ENCODE peak calls at places on chromosomes 11 and 22, in eight cellular contexts. J is heart left ventricle, F is AG09309, U is prostate gland, V is fibroblast of the aortic adventitia, E is A549, G is AG10803, P is fibroblast of pulmonary artery. S is an unnamed sample.

GRCh38 chr11:123122341-123122740 is 60.4 kb upstream of the HSPA8 start:
- DNase-seq in J (no peak), P (peak; percentile 90), V (peak; percentile 79), E (no peak), U (no peak), F (no peak), G (peak; percentile 72), S (peak; percentile 34)

GRCh38 chr11:86592659-86593451 is 79.6 kb downstream of the ME3 start:
- DNase-seq in J (no peak), G (peak; percentile 52), U (no peak), F (no peak), E (peak; percentile 82), V (peak; percentile 78), P (peak; percentile 91), S (peak; percentile 97)

GRCh38 chr22:43964314-43964857 is 9.1 kb downstream of the SAMM50 start:
- DNase-seq in E (no peak), J (no peak), V (no peak), G (no peak), P (no peak), U (no peak), F (no peak), S (no peak)

GRCh38 chr22:37014415-37014806 is 4.8 kb downstream of the TST start:
- DNase-seq in V (no peak), E (no peak), U (no peak), J (no peak), P (no peak), F (no peak), G (no peak), S (no peak)

GRCh38 chr11:36308577-36308976 is 12.5 kb downstream of the PRR5L start:
- DNase-seq in U (no peak), E (no peak), J (no peak), P (no peak), V (no peak), F (no peak), G (no peak), S (no peak)

GRCh38 chr11:121412000-121412587 is 40.0 kb upstream of the SORL1 start:
- DNase-seq in G (no peak), V (no peak), F (no peak), E (no peak), U (no peak), P (no peak), J (no peak), S (no peak)

GRCh38 chr11:20162340-20162739 is 2.1 kb upstream of the DBX1 start:
- DNase-seq in G (no peak), E (no peak), U (no peak), J (no peak), P (no peak), F (no peak), V (no peak), S (no peak)

GRCh38 chr11:44934110-44934509 is 16.6 kb downstream of the TP53I11 start:
- DNase-seq in F (no peak), J (no peak), G (no peak), E (no peak), V (no peak), U (no peak), P (no peak), S (no peak)

GRCh38 chr22:32917577-32918375 is 116.3 kb downstream of the TIMP3 start:
- DNase-seq in F (no peak), U (no peak), P (peak; percentile 38), E (no peak), G (no peak), J (no peak), V (no peak), S (no peak)

GRCh38 chr11:38046571-38047135 is 1448.6 kb upstream of the RAG2 start:
- DNase-seq in U (no peak), G (no peak), P (no peak), J (no peak), V (no peak), E (no peak), F (no peak), S (no peak)

GRCh38 chr22:49232319-49233067 is 595.2 kb downstream of the BRD1 start:
- DNase-seq in E (no peak), V (no peak), U (no peak), F (no peak), P (no peak), G (no peak), J (no peak), S (no peak)

GRCh38 chr22:46684706-46685105 is 53.3 kb downstream of the CERK start:
- DNase-seq in J (no peak), U (no peak), P (no peak), V (no peak), G (no peak), F (no peak), E (no peak), S (no peak)

DNA sequence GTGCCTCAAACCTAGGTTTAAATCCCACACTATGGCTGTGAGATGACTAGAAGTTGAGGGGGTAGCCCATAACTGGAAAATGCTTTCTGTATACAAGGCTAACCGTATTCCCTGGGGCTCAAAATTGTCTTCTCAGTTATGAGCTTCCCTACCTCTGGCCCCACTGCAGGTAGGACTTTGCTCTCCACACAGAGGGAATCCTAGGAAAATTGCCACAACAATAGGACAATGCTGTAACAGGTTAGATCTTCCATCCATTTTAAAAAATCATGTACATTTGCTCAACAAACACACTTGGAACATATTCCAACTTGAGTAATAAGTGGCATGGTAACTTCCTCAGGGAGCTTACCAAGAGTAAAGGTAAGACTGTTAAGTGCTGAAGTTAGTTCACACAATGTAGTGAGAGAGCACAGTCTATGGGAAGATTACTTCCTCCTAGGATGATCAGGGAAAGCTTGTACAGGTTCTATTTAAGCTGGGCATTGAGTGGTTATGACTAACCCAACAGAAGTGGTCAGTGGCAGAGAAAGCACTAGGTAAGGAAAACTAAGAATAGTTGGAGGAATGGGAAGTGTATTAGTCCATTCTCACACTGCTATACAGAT is 78.9 kb upstream of the BIRC3 start:
- DNase-seq in G (no peak), F (no peak), J (no peak), U (no peak), E (no peak), V (no peak), P (no peak), S (no peak)
- H3K4me3 ChIP-seq in G (no peak overlapping the region), F (no peak overlapping the region), J (no peak overlapping the region), U (no peak overlapping the region), E (no peak overlapping the region), V (no peak overlapping the region), P (no peak overlapping the region), S (no peak overlapping the region)

GRCh38 chr22:31399211-31400022 is at the start of gene DRG1:
- DNase-seq in G (peak; percentile 95), U (peak; percentile 95), V (peak; percentile 94), J (peak; percentile 99), P (peak; percentile 96), E (peak; percentile 85), F (peak; percentile 71), S (peak; percentile 90)
- TF ChIP-seq CTCF in G (no peak), U (peak; percentile 18), V (peak; percentile 5), J (peak; percentile 17), P (no peak), E (no peak), F (no peak), S (no peak)

GRCh38 chr11:72641900-72642814 is 32.1 kb downstream of the PDE2A start:
- DNase-seq in U (peak; percentile 15), F (no peak), G (peak; percentile 3), V (no peak), P (no peak), J (peak; percentile 74), E (peak; percentile 69), S (no peak)

GRCh38 chr11:72641522-72641899 is 32.7 kb downstream of the PDE2A start:
- DNase-seq in J (no peak), P (no peak), U (no peak), G (no peak), E (no peak), F (no peak), V (no peak), S (no peak)

GRCh38 chr11:72646024-72646423 is 28.2 kb downstream of the PDE2A start:
- DNase-seq in E (no peak), P (no peak), J (no peak), G (no peak), U (no peak), V (no peak), F (no peak), S (no peak)

GRCh38 chr11:72643547-72643946 is 30.7 kb downstream of the PDE2A start:
- DNase-seq in U (no peak), G (peak; percentile 12), J (no peak), V (peak; percentile 18), P (peak; percentile 22), E (peak; percentile 71), F (no peak), S (peak; percentile 18)

GRCh38 chr11:72642815-72643511 is 31.3 kb downstream of the PDE2A start:
- DNase-seq in J (peak; percentile 84), F (no peak), V (peak; percentile 44), U (peak; percentile 25), G (peak; percentile 25), P (peak; percentile 49), E (peak; percentile 80), S (no peak)
- H3K4me3 ChIP-seq in J (peak overlapping the region; percentile 55), F (peak overlapping the region; percentile 41), V (peak overlapping the region; percentile 58), U (peak overlapping the region; percentile 46), G (peak overlapping the region; percentile 35), P (peak overlapping the region; percentile 45), E (peak overlapping the region; percentile 68), S (peak overlapping the region; percentile 54)

GRCh38 chr22:30423959-30424380 is 1.6 kb upstream of the MTFP1 start:
- DNase-seq in V (peak; percentile 100), G (peak; percentile 100), E (peak; percentile 95), P (peak; percentile 100), J (peak; percentile 99), U (peak; percentile 99), F (peak; percentile 99), S (peak; percentile 99)

GRCh38 chr22:30423296-30423958 is 2.1 kb upstream of the MTFP1 start:
- DNase-seq in J (no peak), F (no peak), U (peak; percentile 33), P (no peak), E (no peak), V (no peak), G (no peak), S (no peak)

GRCh38 chr22:30425327-30425615 is 297 bp upstream of the MTFP1 start:
- DNase-seq in V (no peak), E (no peak), G (no peak), P (no peak), J (no peak), F (no peak), U (no peak), S (no peak)

GRCh38 chr22:30425616-30426394 is at the start of gene MTFP1:
- DNase-seq in G (peak; percentile 56), E (peak; percentile 44), F (no peak), P (peak; percentile 67), V (peak; percentile 61), J (peak; percentile 84), U (peak; percentile 35), S (peak; percentile 56)

DNA sequence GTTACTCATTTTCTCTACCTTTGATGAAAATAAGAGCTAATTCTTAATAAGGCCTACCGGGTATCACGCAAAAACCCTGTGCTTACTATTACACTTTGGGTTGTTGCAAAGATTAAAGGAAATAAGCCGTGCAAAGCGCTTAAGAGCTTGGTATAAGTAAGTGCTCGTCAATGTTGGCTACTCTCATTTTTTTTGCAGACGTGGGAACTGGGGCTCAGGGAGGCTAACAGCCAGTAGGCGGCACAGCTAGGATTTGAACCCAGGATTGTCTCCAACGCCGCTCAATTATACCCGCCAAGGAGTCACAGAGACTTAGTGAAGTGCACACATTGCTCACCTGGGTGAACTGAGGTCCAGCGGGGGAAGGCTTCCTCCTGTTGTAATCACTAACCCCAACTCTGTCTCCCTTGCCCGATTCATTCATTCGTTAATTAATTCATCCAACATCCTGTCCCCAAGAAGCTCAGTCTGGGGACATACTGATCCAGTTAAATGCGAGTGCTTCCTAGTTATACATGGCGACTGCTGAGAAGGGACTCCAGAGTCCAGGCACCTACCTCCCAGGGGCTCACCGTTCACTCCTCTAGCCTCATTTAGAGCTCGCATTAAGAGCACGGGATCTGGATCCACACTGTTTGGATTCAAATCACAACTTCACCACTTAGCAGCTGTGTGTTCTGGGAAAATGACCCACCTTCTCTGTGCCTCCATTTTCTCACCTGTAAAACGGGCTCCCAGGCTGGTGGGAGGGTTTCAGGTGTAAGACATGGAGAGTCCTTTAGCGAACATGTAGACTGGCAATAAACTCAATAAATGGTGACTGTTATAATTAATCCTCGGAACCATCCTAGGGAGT is 869 bp upstream of the MTFP1 start:
- DNase-seq in F (no peak), E (no peak), P (no peak), V (no peak), G (no peak), J (no peak), U (no peak), S (peak; percentile 37)
- TF ChIP-seq CTCF in F (peak; percentile 12), E (no peak), P (peak; percentile 3), V (peak; percentile 23), G (peak; percentile 27), J (no peak), U (no peak), S (peak; percentile 34)